ENCODE peak calls at places on chromosomes 7 and 10, in ten cellular contexts. O is NCI-H1092; P is heart right ventricle; Z is NCI-H1105 treated with DMSO at 0.1 percent for 48 hours; W is HFFc6; V is colonic mucosa; A is stimulated activated CD8-positive, alpha-beta memory T cell treated with anti-CD3 and anti-CD28 coated beads, Interleukin-15, amount 100 ng/mL, for 4 hours; R is PC-3; K is stimulated activated effector memory CD8-positive, alpha-beta T cell treated with anti-CD3 and anti-CD28 coated beads, Interleukin-12 subunit alpha, Interleukin-12 subunit beta, amount 100 ng/mL, for 72 hours; G is stimulated activated CD4-positive, alpha-beta T cell treated with anti-CD3 and anti-CD28 coated beads, Interleukin-1b, Interleukin-23, amount 100 ng/mL, for 1 hour. M is an unnamed sample.

GRCh38 chr7:120168066-120168465 is 104.9 kb upstream of the KCND2 start:
- DNase-seq in W (no peak), P (no peak), O (no peak), G (no peak), R (no peak), V (no peak), A (no peak), K (no peak), Z (no peak), M (no peak)

GRCh38 chr7:77867208-77867915 is 68.8 kb downstream of the PHTF2 start:
- DNase-seq in P (no peak), O (no peak), W (peak; percentile 19), Z (no peak), V (no peak), R (peak; percentile 5), K (no peak), A (no peak), G (no peak), M (no peak)

GRCh38 chr7:36583318-36583717 is 141.0 kb downstream of the AOAH start:
- DNase-seq in K (no peak), A (no peak), V (no peak), R (peak; percentile 29), W (no peak), P (no peak), G (no peak), Z (no peak), O (no peak), M (no peak)

GRCh38 chr7:94375167-94375566 is 19.5 kb upstream of the COL1A2 start:
- DNase-seq in R (no peak), V (no peak), P (no peak), A (no peak), O (no peak), W (peak; percentile 85), K (no peak), G (no peak), Z (no peak), M (no peak)

GRCh38 chr10:115026041-115026779 is 67.0 kb upstream of the ATRNL1 start:
- DNase-seq in K (no peak), G (no peak), R (no peak), A (no peak), O (peak; percentile 34), W (no peak), V (no peak), Z (no peak), P (no peak), M (no peak)

GRCh38 chr10:117547301-117548153 is 5.0 kb downstream of the EMX2 start:
- DNase-seq in P (no peak), G (no peak), A (no peak), Z (no peak), V (no peak), R (no peak), O (no peak), K (no peak), W (no peak), M (no peak)

GRCh38 chr7:18472161-18472483 is 23.4 kb upstream of the HDAC9 start:
- DNase-seq in Z (no peak), A (no peak), G (no peak), V (no peak), R (no peak), W (no peak), O (no peak), K (no peak), P (no peak), M (no peak)

GRCh38 chr10:97974108-97974507 is 56.3 kb downstream of the CRTAC1 start:
- DNase-seq in O (no peak), P (no peak), Z (no peak), G (no peak), R (no peak), V (no peak), A (no peak), W (no peak), K (no peak), M (no peak)

GRCh38 chr7:35874881-35875280 is 74.0 kb downstream of the SEPTIN7 start:
- DNase-seq in Z (no peak), A (no peak), O (no peak), R (no peak), W (no peak), G (no peak), P (no peak), V (no peak), K (no peak), M (no peak)

GRCh38 chr7:21305455-21306235 is 122.2 kb upstream of the SP4 start:
- DNase-seq in P (no peak), A (no peak), W (no peak), O (no peak), Z (no peak), K (no peak), G (no peak), R (peak; percentile 27), V (no peak), M (no peak)

GRCh38 chr7:155380986-155381851 is 76.7 kb upstream of the EN2 start:
- DNase-seq in A (no peak), O (no peak), R (no peak), W (no peak), Z (no peak), P (no peak), G (no peak), V (no peak), K (no peak), M (no peak)

M was measured in Right ventricle myocardium inferior.